ENCODE peak calls at places on chromosome 1, in nine cellular contexts. C, W, N, Y, O, E, X, T and H are unnamed samples.

GRCh38 chr1:197917813-197918646 is 858 bp downstream of the LHX9 start:
- ATAC-seq in N (peak), C (no peak), W (peak), X (peak), Y (peak), E (peak), T (peak), O (no peak), H (no peak)

GRCh38 chr1:246491551-246492053 is 15.5 kb downstream of the SMYD3 start:
- ATAC-seq in Y (no peak), W (no peak), C (no peak), N (no peak), X (no peak), T (no peak), O (no peak), E (no peak), H (no peak)

GRCh38 chr1:212721388-212722247 is 22.0 kb upstream of the BATF3 start:
- ATAC-seq in T (peak), X (peak), N (no peak), W (no peak), Y (no peak), C (no peak), O (no peak), E (peak), H (peak)

GRCh38 chr1:89088597-89088996 is 23.6 kb upstream of the GBP1 start:
- ATAC-seq in O (no peak), N (no peak), X (no peak), C (no peak), E (no peak), T (no peak), W (no peak), Y (no peak), H (no peak)

GRCh38 chr1:99580451-99580850 is 65.5 kb upstream of the PALMD start:
- ATAC-seq in W (peak), C (peak), N (peak), E (no peak), O (no peak), Y (peak), X (no peak), T (no peak), H (no peak)

GRCh38 chr1:182488803-182489202 is 38.9 kb downstream of the RGSL1 start:
- ATAC-seq in O (no peak), X (no peak), N (no peak), W (no peak), E (no peak), Y (no peak), C (no peak), T (no peak), H (no peak)

GRCh38 chr1:226985839-226986463 is 45.9 kb downstream of the COQ8A start:
- ATAC-seq in O (no peak), E (no peak), T (no peak), C (no peak), N (peak), X (no peak), Y (peak), W (peak), H (no peak)

GRCh38 chr1:155553349-155553748 is 9.3 kb downstream of the ASH1L start:
- ATAC-seq in T (no peak), Y (no peak), O (no peak), C (no peak), X (no peak), E (no peak), N (no peak), W (no peak), H (no peak)

GRCh38 chr1:183029591-183030000 is 6.4 kb downstream of the LAMC1 start:
- ATAC-seq in X (peak), O (no peak), W (no peak), C (peak), E (no peak), N (no peak), Y (no peak), T (no peak), H (no peak)

GRCh38 chr1:95209291-95209690 is 24.7 kb upstream of the RWDD3 start:
- ATAC-seq in X (no peak), E (peak), Y (peak), O (no peak), T (no peak), W (no peak), C (no peak), N (no peak), H (no peak)

GRCh38 chr1:186272486-186272885 is 102.6 kb downstream of the TPR start:
- ATAC-seq in X (peak), T (no peak), Y (no peak), C (no peak), N (no peak), E (no peak), O (no peak), W (no peak), H (no peak)

GRCh38 chr1:87170151-87170550 is 158.5 kb upstream of the LMO4 start:
- ATAC-seq in E (no peak), O (no peak), N (no peak), Y (no peak), W (no peak), T (peak), X (no peak), C (no peak), H (no peak)

GRCh38 chr1:27884182-27884954 is 12.0 kb downstream of the THEMIS2 start:
- ATAC-seq in W (peak), Y (no peak), X (no peak), C (no peak), O (peak), E (peak), T (peak), N (peak), H (peak)

GRCh38 chr1:29906927-29907326 is 670.6 kb downstream of the PTPRU start:
- ATAC-seq in E (no peak), X (no peak), N (no peak), Y (no peak), O (no peak), T (no peak), W (no peak), C (no peak), H (no peak)

GRCh38 chr1:76374111-76374510 is 299.6 kb downstream of the ST6GALNAC3 start:
- ATAC-seq in C (no peak), T (no peak), O (no peak), E (no peak), Y (no peak), X (no peak), N (no peak), W (no peak), H (no peak)

GRCh38 chr1:206427296-206427695 is 43.0 kb upstream of the IKBKE start:
- ATAC-seq in C (no peak), T (no peak), Y (no peak), E (no peak), N (no peak), X (no peak), W (no peak), O (no peak), H (no peak)

GRCh38 chr1:10941891-10942541 is 70.4 kb upstream of the TARDBP start:
- ATAC-seq in Y (peak), O (peak), C (no peak), E (peak), T (peak), X (peak), N (peak), W (no peak), H (no peak)

GRCh38 chr1:36565576-36566501 is 83.1 kb upstream of the CSF3R start:
- ATAC-seq in C (no peak), N (no peak), X (no peak), T (no peak), O (no peak), E (no peak), Y (no peak), W (no peak), H (no peak)

GRCh38 chr1:205983925-205984725 is 19.1 kb downstream of the RAB7B start:
- ATAC-seq in E (peak), C (no peak), W (peak), O (no peak), T (peak), Y (peak), X (peak), N (peak), H (peak)

GRCh38 chr1:28915036-28915895 is 897 bp downstream of the EPB41 start:
- ATAC-seq in C (no peak), E (peak), O (peak), N (no peak), Y (no peak), T (peak), W (no peak), X (peak), H (peak)

GRCh38 chr1:160191756-160192155 is 1.4 kb downstream of the CASQ1 start:
- ATAC-seq in C (no peak), O (no peak), X (no peak), Y (no peak), E (no peak), W (no peak), T (no peak), N (no peak), H (no peak)

GRCh38 chr1:184892116-184892515 is 82.2 kb downstream of the NIBAN1 start:
- ATAC-seq in C (no peak), O (peak), Y (no peak), E (no peak), X (peak), T (peak), W (no peak), N (no peak), H (peak)

GRCh38 chr1:202203238-202204039 is 9.8 kb downstream of the LGR6 start:
- ATAC-seq in O (peak), Y (no peak), W (no peak), N (no peak), T (no peak), X (no peak), C (no peak), E (no peak), H (peak)

GRCh38 chr1:247119600-247120407 is 15.6 kb upstream of the ZNF669 start:
- ATAC-seq in E (no peak), O (no peak), T (peak), C (no peak), X (peak), N (peak), Y (no peak), W (no peak), H (peak)

GRCh38 chr1:88035578-88035977 is 648.5 kb upstream of the PKN2 start:
- ATAC-seq in O (no peak), C (no peak), T (no peak), W (no peak), X (no peak), Y (no peak), E (no peak), N (no peak), H (no peak)

GRCh38 chr1:82121421-82121820 is 320.7 kb downstream of the ADGRL2 start:
- ATAC-seq in T (no peak), W (no peak), Y (no peak), N (no peak), E (no peak), O (no peak), X (no peak), C (no peak), H (no peak)

GRCh38 chr1:7616953-7617352 is 154.1 kb upstream of the VAMP3 start:
- ATAC-seq in T (no peak), O (no peak), Y (peak), X (no peak), E (no peak), C (no peak), N (peak), W (peak), H (no peak)

GRCh38 chr1:247146671-247147070 is 25.1 kb downstream of the ZNF124 start:
- ATAC-seq in W (no peak), E (no peak), N (no peak), O (no peak), X (no peak), C (no peak), T (no peak), Y (no peak), H (no peak)

GRCh38 chr1:31897534-31898100 is 40.6 kb downstream of the PTP4A2 start:
- ATAC-seq in C (no peak), W (no peak), T (peak), Y (no peak), X (peak), O (no peak), N (no peak), E (no peak), H (no peak)

GRCh38 chr1:66296370-66296769 is 237.6 kb upstream of the SGIP1 start:
- ATAC-seq in E (no peak), C (no peak), X (no peak), W (no peak), T (no peak), Y (no peak), O (no peak), N (no peak), H (no peak)

GRCh38 chr1:93552751-93553455 is 105.0 kb downstream of the FNBP1L start:
- ATAC-seq in C (no peak), T (peak), Y (peak), X (peak), O (peak), N (peak), E (peak), W (peak), H (no peak)

GRCh38 chr1:9596419-9597123 is 7.9 kb downstream of the TMEM201 start:
- ATAC-seq in W (peak), T (peak), N (no peak), E (no peak), X (no peak), O (no peak), C (no peak), Y (peak), H (no peak)

GRCh38 chr1:148372731-148373130 is 110.4 kb downstream of the PPIAL4G start:
- ATAC-seq in O (peak), T (peak), Y (no peak), E (no peak), N (no peak), C (no peak), X (no peak), W (no peak), H (no peak)

GRCh38 chr1:84481317-84481716 is 2.3 kb downstream of the RPF1 start:
- ATAC-seq in W (no peak), X (no peak), T (no peak), E (no peak), O (no peak), N (no peak), C (no peak), Y (no peak), H (no peak)